ENCODE peak calls at places on chromosome 4, in five cellular contexts. V is adrenal gland, G is Panc1, U is breast epithelium, K is lower lobe of right lung. C is an unnamed sample.

GRCh38 chr4:168744021-168744420 is 247.2 kb downstream of the PALLD start:
- DNase-seq in V (no peak), G (no peak), U (no peak), K (no peak), C (no peak)

GRCh38 chr4:40550900-40551546 is 78.6 kb downstream of the RBM47 start:
- DNase-seq in V (no peak), G (peak), U (no peak), K (no peak), C (no peak)

GRCh38 chr4:107682306-107682705 is 37.7 kb downstream of the PAPSS1 start:
- DNase-seq in V (no peak), G (no peak), U (no peak), K (no peak), C (no peak)

GRCh38 chr4:3288571-3289094 is 4.2 kb upstream of the RGS12 start:
- DNase-seq in V (no peak), G (no peak), U (peak), K (no peak), C (no peak)

GRCh38 chr4:1381181-1381621 is 25.0 kb downstream of the NKX1-1 start:
- DNase-seq in V (no peak), G (no peak), U (no peak), K (peak), C (peak)

GRCh38 chr4:110202024-110202423 is 3.6 kb upstream of the ELOVL6 start:
- DNase-seq in V (no peak), G (no peak), U (no peak), K (no peak), C (no peak)

GRCh38 chr4:8201341-8201781 is 2.3 kb downstream of the SH3TC1 start:
- DNase-seq in V (no peak), G (no peak), U (no peak), K (no peak), C (peak)

GRCh38 chr4:76748649-76749048 is 149.3 kb downstream of the SOWAHB start:
- DNase-seq in V (peak), G (no peak), U (no peak), K (no peak), C (no peak)

GRCh38 chr4:6644792-6645530 is 4.5 kb downstream of the MRFAP1 start:
- DNase-seq in V (no peak), G (no peak), U (no peak), K (no peak), C (no peak)

GRCh38 chr4:95549246-95550138 is 719 bp upstream of the UNC5C start:
- DNase-seq in V (peak), G (no peak), U (no peak), K (peak), C (peak)

GRCh38 chr4:167779280-167779679 is 313.1 kb upstream of the ANXA10 start:
- DNase-seq in V (no peak), G (no peak), U (no peak), K (no peak), C (no peak)

GRCh38 chr4:184317234-184317918 is 99.7 kb upstream of the ENPP6 start:
- DNase-seq in V (no peak), G (no peak), U (no peak), K (no peak), C (no peak)

GRCh38 chr4:22672519-22672918 is 20.2 kb upstream of the GBA3 start:
- DNase-seq in V (no peak), G (no peak), U (no peak), K (no peak), C (no peak)

GRCh38 chr4:27921236-27921635 is 1060.6 kb downstream of the STIM2 start:
- DNase-seq in V (no peak), G (no peak), U (no peak), K (no peak), C (no peak)

GRCh38 chr4:26176621-26177121 is 144.1 kb upstream of the RBPJ start:
- DNase-seq in V (no peak), G (no peak), U (no peak), K (no peak), C (no peak)

GRCh38 chr4:7841071-7841470 is 98.6 kb downstream of the AFAP1 start:
- DNase-seq in V (no peak), G (no peak), U (no peak), K (no peak), C (no peak)

GRCh38 chr4:69881173-69881773 is 21.3 kb upstream of the SULT1E1 start:
- DNase-seq in V (peak), G (peak), U (no peak), K (no peak), C (no peak)

GRCh38 chr4:8732681-8733243 is 138.9 kb downstream of the HMX1 start:
- DNase-seq in V (peak), G (no peak), U (no peak), K (peak), C (no peak)

GRCh38 chr4:41506071-41506470 is 31.9 kb upstream of the LIMCH1 start:
- DNase-seq in V (no peak), G (no peak), U (no peak), K (no peak), C (no peak)

GRCh38 chr4:23884261-23884660 is 5.6 kb downstream of the PPARGC1A start:
- DNase-seq in V (no peak), G (no peak), U (no peak), K (no peak), C (no peak)
- H3K27ac ChIP-seq in V (no peak), G (no peak), U (no peak), K (no peak), C (peak)

GRCh38 chr4:38046735-38047487 is 86.7 kb downstream of the PTTG2 start:
- DNase-seq in V (no peak), G (no peak), U (no peak), K (no peak), C (no peak)
- TF ChIP-seq CTCF in V (no peak), G (no peak), U (no peak), K (no peak), C (no peak)

GRCh38 chr4:173529505-173530325 is at the start of gene HAND2:
- DNase-seq in V (no peak), G (no peak), U (no peak), K (no peak), C (peak)
- H3K27ac ChIP-seq in V (no peak), G (no peak), U (peak), K (no peak), C (peak)

DNA sequence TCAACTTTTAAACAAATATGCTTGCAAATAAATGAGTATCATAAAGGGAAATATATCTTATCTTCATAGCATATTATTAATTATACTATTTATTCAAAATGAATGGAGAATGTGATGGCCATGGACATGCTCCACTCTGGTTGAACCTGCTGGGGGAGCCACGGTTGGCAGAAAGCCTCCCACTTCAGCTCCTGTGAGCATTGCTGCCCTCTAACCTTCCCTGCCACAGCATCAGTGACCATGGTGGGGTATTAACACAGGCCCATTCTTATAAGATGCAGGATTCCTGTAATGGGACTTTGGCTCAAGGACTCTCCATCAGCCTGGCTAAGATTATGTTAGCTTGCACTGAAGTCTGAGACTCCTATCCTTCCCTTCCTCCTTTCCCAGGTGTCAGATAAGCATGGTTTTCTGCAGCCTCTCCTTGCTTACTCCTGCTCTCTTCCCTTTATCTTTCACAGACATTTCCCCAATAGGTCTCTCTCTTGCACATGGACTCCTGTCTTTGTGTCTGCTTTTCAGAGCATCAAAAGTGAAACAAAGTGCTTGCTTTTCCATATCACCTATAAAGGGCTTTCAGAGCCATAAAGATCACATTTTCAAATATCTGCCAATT is 4.9 kb upstream of the ABRAXAS1 start:
- DNase-seq in V (no peak), G (no peak), U (no peak), K (no peak), C (no peak)
- TF ChIP-seq CTCF in V (no peak), G (no peak), U (no peak), K (no peak), C (no peak)

DNA sequence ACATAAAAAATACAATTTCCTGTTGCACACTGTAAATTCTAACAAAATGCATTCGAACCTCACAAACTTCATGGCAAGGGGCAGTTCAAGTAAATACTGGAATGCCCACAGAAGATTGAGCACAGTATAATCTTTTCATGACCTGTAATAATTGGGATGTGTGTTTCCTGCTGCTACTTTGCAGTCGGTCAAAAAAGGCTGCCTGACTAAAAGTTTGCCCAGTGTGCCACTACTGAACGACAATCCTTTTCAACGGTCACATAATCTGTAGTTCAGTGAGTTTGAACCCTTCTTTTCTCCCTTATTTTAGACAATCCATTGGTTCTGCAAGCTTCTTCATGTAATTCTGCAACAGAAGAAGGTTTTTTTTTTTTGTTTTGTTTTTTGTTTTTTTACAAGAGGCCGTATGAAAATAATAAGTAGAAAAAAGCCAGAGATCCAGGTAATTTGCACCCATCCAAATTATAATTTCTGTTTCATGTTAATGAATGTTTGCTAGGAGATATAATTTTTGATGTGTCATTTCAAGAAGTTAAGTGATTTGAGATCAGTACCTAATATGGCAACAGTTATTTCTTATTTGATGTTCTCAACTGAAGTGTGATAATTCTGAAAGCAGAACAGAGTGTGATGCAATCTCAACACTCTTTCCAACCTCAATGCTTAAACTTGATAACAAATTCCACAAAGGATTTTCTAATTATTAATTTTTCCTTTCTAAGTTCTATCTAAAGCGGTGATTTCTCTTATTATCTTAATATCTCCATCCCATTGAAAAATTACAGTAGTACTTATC is 237.6 kb downstream of the FSTL5 start:
- DNase-seq in V (no peak), G (no peak), U (no peak), K (no peak), C (no peak)
- H3K27ac ChIP-seq in V (no peak), G (no peak), U (no peak), K (no peak), C (no peak)

GRCh38 chr4:165426331-165426730 is 47.5 kb downstream of the CPE start:
- DNase-seq in V (no peak), G (no peak), U (no peak), K (no peak), C (no peak)

GRCh38 chr4:165428957-165429356 is 50.1 kb downstream of the CPE start:
- DNase-seq in V (no peak), G (no peak), U (no peak), K (no peak), C (no peak)

GRCh38 chr4:165426769-165427168 is 48.0 kb downstream of the CPE start:
- DNase-seq in V (no peak), G (no peak), U (no peak), K (no peak), C (no peak)

DNA sequence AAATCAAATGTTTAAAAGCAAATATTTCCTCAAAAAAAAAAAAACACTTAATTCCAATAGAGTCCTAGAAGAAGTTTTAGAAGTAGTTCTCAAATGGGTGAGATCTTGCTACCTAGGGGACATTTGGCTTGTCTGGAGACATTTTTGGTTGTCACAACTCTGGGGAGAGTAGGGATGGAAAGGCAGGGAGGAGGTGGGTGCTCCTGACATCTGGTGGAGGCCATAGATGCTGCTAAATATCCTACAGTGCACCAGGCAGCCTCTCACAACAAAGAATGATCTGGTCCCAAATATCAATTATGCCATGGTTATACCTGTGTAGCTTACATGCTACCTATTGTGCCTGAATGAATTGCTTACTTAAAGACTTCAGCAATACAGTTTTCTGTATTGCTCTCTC is 46.8 kb downstream of the CPE start:
- DNase-seq in V (no peak), G (no peak), U (no peak), K (no peak), C (no peak)
- TF ChIP-seq CTCF in V (no peak), G (no peak), U (no peak), K (no peak), C (peak)

DNA sequence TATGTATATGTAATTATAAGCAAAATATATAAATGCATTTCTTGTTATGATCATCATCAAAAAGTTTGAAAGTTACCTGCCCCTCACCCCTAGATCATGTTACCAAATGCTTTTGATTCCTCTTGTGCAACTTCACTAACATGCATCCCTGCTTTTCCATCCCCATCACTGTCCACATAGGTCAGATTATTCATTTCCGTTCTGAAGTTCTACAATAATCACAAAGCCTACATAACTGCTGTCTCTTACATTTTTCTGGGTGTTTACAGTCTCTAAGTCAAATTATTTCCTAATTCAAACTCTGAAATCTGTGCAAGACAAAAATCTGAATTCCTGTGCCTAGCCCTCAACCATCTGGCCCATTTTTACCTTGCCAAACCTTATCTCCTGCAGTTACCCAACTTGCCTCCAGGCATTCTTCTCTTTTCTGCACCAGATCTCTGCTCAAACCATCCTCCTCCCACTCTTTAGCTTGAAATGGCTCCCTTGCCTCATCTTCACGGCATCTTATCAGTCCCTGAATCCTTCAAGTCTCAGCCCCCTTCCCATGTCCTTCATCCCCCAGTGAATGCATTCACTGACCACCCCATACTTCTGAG is 42.4 kb upstream of the SLC39A8 start:
- DNase-seq in V (no peak), G (no peak), U (no peak), K (no peak), C (no peak)
- H3K27ac ChIP-seq in V (no peak), G (no peak), U (no peak), K (no peak), C (no peak)

DNA sequence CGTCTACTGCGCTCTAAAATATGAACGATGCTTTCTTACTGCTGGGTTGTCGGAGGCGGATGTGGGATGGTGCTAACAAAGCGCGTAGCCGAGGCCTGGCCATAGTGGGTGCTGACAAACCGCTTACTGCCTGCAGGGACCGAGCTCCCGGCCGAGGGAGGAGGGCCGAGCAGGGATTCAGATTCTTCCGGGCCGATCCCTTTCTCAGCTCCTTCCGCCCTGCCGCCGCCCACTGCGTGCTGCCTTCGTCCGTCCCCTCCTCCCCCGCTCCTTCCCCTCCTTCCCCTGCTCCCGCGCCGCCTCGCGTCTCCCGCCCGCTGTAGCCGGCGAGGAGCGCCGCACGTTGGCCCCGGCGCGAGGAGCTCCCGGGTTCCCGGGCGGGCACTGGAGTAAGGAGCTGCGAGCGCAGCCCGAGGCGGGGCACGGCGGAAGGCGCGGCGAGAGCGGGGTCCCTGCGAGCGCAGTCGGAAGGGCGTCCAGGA is at the start of gene STK32B:
- DNase-seq in V (peak), G (no peak), U (peak), K (peak), C (peak)
- TF ChIP-seq CTCF in V (no peak), G (no peak), U (no peak), K (no peak), C (no peak)

DNA sequence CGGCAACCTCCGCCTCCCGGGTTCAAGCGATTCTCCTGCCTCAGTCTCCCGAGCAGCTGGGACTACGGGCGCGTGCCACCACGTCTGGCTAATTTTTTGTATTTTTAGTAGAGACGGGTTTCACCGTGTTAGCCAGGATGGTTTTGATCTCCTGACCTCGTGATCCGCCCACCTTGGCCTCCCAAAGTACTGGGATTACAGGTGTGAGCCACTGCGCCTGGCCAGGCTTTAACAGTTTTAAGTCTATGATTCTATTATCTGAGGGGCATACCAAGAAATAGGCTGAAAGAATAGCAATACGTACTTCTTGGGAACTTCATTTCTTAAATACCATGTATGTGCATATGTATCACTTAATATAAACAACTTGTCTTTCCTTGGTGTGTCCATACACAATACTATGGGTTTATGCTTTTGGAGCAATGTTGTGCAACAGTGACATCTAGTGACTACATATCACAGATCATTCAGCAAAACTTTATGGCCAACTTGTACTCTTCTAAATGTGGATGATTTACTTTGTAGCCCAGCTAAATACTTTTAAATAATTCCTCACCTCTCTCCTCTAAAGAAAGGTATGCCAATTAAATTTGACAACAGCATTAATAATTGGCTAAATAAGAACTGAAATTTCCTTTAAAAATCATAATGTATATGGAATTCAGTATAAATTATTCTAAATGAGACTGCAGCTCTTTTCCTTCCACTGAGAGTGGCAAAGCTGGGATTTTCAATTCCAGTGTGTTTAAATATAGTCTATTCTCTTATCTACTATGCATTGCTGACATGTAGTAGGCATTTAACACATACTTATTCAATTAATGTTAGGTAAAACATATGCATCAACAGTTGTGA is 10.4 kb downstream of the SLC9B1 start:
- DNase-seq in V (no peak), G (peak), U (no peak), K (no peak), C (no peak)
- H3K27ac ChIP-seq in V (no peak), G (no peak), U (no peak), K (no peak), C (no peak)